ENCODE peak calls at places on chromosomes 1 and 21, in ten cellular contexts. G is colonic mucosa; E is right lobe of liver; L is AG04449; I is cardiac muscle cell; F is neuronal stem cell; W is MG63; H is A549; B is CD4-positive, CD25-positive, alpha-beta regulatory T cell; Z is spleen. N is an unnamed sample.
A peak's percentile ranks its signal among the peaks of the same experiment; 100 is the strongest.

GRCh38 chr1:184563308-184563707 is 176.5 kb downstream of the C1orf21 start:
- DNase-seq in G (no peak), E (no peak), B (no peak), F (no peak), H (no peak), I (peak; percentile 63), L (no peak), Z (no peak), W (no peak), N (no peak)

GRCh38 chr1:228276901-228277490 is 69.2 kb downstream of the OBSCN start:
- DNase-seq in E (peak; percentile 54), B (no peak), H (no peak), G (no peak), L (no peak), I (no peak), W (no peak), F (no peak), Z (peak; percentile 78), N (no peak)

GRCh38 chr1:66998972-66999371 is 55.0 kb downstream of the SLC35D1 start:
- DNase-seq in W (no peak), H (no peak), L (no peak), G (no peak), B (no peak), F (no peak), Z (no peak), E (no peak), I (no peak), N (no peak)

GRCh38 chr1:27508139-27508665 is 18.2 kb upstream of the WASF2 start:
- DNase-seq in E (no peak), Z (no peak), W (no peak), I (no peak), G (no peak), H (no peak), B (no peak), F (no peak), L (no peak), N (peak; percentile 51)

GRCh38 chr1:6249732-6250689 is 6.0 kb downstream of the HES3 start:
- DNase-seq in Z (no peak), F (no peak), H (no peak), I (no peak), W (no peak), E (no peak), G (no peak), L (no peak), B (no peak), N (no peak)

GRCh38 chr21:28758883-28759242 is 233.8 kb downstream of the LTN1 start:
- DNase-seq in I (no peak), G (no peak), B (no peak), H (no peak), W (no peak), L (no peak), Z (no peak), E (no peak), F (no peak), N (no peak)

GRCh38 chr1:37599940-37600339 is 4.2 kb upstream of the GNL2 start:
- DNase-seq in Z (no peak), G (no peak), E (no peak), F (no peak), I (no peak), L (no peak), B (no peak), W (no peak), H (no peak), N (no peak)

GRCh38 chr1:23399229-23399628 is 25.3 kb downstream of the TCEA3 start:
- DNase-seq in I (no peak), H (no peak), Z (no peak), F (no peak), W (no peak), E (no peak), L (no peak), B (no peak), G (no peak), N (no peak)

GRCh38 chr1:66943361-66943969 is 18.7 kb downstream of the MIER1 start:
- DNase-seq in L (no peak), B (no peak), G (no peak), W (peak; percentile 35), H (no peak), F (no peak), Z (no peak), I (no peak), E (no peak), N (no peak)

GRCh38 chr1:41476807-41477361 is 7.6 kb downstream of the EDN2 start:
- DNase-seq in Z (peak; percentile 40), H (no peak), E (peak; percentile 91), F (no peak), G (peak; percentile 91), L (no peak), I (no peak), B (no peak), W (peak; percentile 55), N (peak; percentile 55)

DNA sequence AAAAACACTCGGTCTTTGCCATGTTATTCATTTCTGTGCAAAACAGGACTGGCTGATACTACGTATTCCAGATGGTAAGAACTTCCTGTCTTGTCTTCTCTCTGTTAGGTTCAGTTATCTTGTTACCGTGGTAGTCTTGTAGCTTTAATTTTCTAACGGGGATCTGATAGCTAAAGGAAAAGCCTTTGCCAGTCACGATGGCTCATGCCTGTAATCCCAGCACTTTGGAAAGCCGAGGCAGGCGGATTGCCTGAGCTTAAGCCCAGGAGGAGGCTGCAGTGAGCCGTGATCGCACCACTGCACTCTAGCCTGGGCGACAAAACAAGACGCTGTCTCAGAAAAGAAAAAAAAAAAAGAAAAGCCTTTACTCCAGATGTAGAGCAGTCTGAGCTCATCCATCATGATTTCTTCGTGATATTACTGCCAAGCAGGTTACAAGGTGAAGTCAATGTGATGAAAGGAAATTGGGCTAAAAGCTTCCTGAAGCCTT is 11.1 kb upstream of the MSTO1 start:
- DNase-seq in E (no peak), I (peak; percentile 57), W (peak; percentile 24), Z (no peak), G (no peak), F (no peak), L (peak; percentile 2), H (no peak), B (peak; percentile 22), N (no peak)
- H3K4me3 ChIP-seq in E (no peak overlapping the region), I (no peak overlapping the region), W (no peak overlapping the region), Z (no peak overlapping the region), G (no peak overlapping the region), F (no peak overlapping the region), L (peak overlapping the region; percentile 8), H (no peak overlapping the region), B (peak overlapping the region; percentile 68), N (no peak overlapping the region)

GRCh38 chr1:51794868-51795267 is 83.7 kb downstream of the NRDC start:
- DNase-seq in L (no peak), Z (no peak), F (no peak), H (no peak), E (no peak), G (no peak), B (no peak), W (no peak), I (no peak), N (no peak)

GRCh38 chr1:51794260-51794659 is 84.3 kb downstream of the NRDC start:
- DNase-seq in I (no peak), H (no peak), B (no peak), F (no peak), W (no peak), G (no peak), E (peak; percentile 80), Z (no peak), L (no peak), N (no peak)

GRCh38 chr1:51799372-51799771 is 79.2 kb downstream of the NRDC start:
- DNase-seq in Z (no peak), H (no peak), B (no peak), L (no peak), I (no peak), G (no peak), W (no peak), F (no peak), E (no peak), N (no peak)
- H3K4me3 ChIP-seq in Z (no peak overlapping the region), H (no peak overlapping the region), B (no peak overlapping the region), L (no peak overlapping the region), I (no peak overlapping the region), G (no peak overlapping the region), W (no peak overlapping the region), F (no peak overlapping the region), E (no peak overlapping the region), N (no peak overlapping the region)

GRCh38 chr1:119742677-119743076 is 26.0 kb downstream of the HMGCS2 start:
- DNase-seq in H (no peak), Z (no peak), L (no peak), G (no peak), W (no peak), I (no peak), B (no peak), F (no peak), E (no peak), N (no peak)

GRCh38 chr1:119743776-119744597 is 24.7 kb downstream of the HMGCS2 start:
- DNase-seq in F (peak; percentile 81), I (peak; percentile 84), H (peak; percentile 56), L (no peak), B (peak; percentile 10), Z (no peak), G (peak; percentile 71), E (peak; percentile 77), W (peak; percentile 59), N (peak; percentile 30)

GRCh38 chr1:119740886-119741780 is 27.6 kb downstream of the HMGCS2 start:
- DNase-seq in E (no peak), W (no peak), H (no peak), G (no peak), B (no peak), I (no peak), L (no peak), F (no peak), Z (no peak), N (no peak)

GRCh38 chr1:119743308-119743707 is 25.4 kb downstream of the HMGCS2 start:
- DNase-seq in B (no peak), I (peak; percentile 15), E (no peak), W (no peak), G (no peak), H (no peak), L (no peak), F (no peak), Z (no peak), N (no peak)

DNA sequence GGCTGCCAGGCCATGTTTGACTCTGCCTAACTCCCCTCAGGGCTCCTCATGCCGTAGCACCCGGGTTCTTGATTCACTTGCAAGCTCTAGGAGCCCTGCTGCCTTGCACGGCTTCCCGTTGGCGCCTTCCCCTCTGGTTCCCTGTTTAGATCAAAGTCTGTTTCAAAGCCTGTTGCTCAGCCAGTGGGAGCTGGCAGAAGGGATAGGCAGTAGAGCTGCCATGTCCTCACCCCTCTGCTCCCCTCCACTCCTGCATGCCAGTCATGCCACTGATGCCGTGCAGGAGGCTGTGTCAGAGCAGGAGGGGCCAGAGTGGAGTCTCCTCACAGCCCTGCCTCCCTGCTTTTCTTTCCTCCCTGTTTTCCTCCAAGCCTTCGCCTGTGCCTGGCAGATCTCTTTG is 26.5 kb downstream of the HMGCS2 start:
- DNase-seq in F (no peak), H (no peak), E (peak; percentile 64), L (peak; percentile 19), W (peak; percentile 14), G (no peak), I (no peak), B (no peak), Z (no peak), N (no peak)
- H3K4me3 ChIP-seq in F (no peak overlapping the region), H (no peak overlapping the region), E (no peak overlapping the region), L (no peak overlapping the region), W (no peak overlapping the region), G (no peak overlapping the region), I (no peak overlapping the region), B (no peak overlapping the region), Z (no peak overlapping the region), N (no peak overlapping the region)

DNA sequence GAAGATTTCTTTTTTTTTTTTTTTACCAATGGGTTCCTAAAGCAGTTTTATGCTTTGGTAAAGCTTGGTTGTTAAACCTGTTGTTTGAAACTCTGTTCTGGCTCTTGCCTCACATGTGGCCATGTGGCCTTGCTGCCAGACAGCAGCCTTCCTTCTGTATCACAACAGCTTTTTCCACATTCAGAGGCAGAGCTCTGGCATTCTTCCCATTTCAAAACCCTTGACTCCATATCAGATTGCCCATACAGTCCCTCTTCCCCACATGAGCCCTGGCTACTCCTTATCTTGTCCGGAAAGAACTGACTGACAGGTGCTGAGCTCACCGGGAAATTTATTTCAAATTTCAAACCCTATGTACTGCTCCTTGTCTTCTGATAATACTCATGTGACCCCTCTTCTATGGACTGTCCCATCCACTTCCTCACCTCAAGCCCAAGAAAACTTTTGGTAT is 38.5 kb upstream of the LAX1 start:
- DNase-seq in H (no peak), L (no peak), F (no peak), Z (no peak), W (no peak), B (no peak), G (no peak), I (peak; percentile 33), E (no peak), N (no peak)
- H3K4me3 ChIP-seq in H (no peak overlapping the region), L (no peak overlapping the region), F (no peak overlapping the region), Z (no peak overlapping the region), W (no peak overlapping the region), B (no peak overlapping the region), G (no peak overlapping the region), I (no peak overlapping the region), E (no peak overlapping the region), N (no peak overlapping the region)